ENCODE peak calls at places on chromosome 10, in seven cellular contexts. One of them, this sample, is unnamed.

GRCh38 chr10:100876575-100877158 is 36.1 kb upstream of the SLF2 start:
- DNase-seq in K562: no peak
- DNase-seq in GM12892: no peak
- DNase-seq in GM12878: no peak
- DNase-seq in H1: no peak
- DNase-seq in HepG2: no peak
- DNase-seq in SK-N-SH: no peak
- DNase-seq in this sample: no peak

GRCh38 chr10:974038-974784 is 14.0 kb upstream of the GTPBP4 start:
- DNase-seq in K562: no peak
- DNase-seq in GM12892: no peak
- DNase-seq in HepG2: peak; percentile 81
- DNase-seq in H1: no peak
- DNase-seq in GM12878: peak; percentile 70
- DNase-seq in SK-N-SH: no peak
- DNase-seq in this sample: no peak

GRCh38 chr10:105843786-105844560 is 1202.9 kb downstream of the SORCS3 start:
- DNase-seq in HepG2: no peak
- DNase-seq in H1: no peak
- DNase-seq in GM12878: peak; percentile 31
- DNase-seq in GM12892: no peak
- DNase-seq in SK-N-SH: no peak
- DNase-seq in K562: no peak
- DNase-seq in this sample: no peak

GRCh38 chr10:11165591-11166543 is 148.2 kb downstream of the CELF2 start:
- DNase-seq in HepG2: no peak
- DNase-seq in K562: peak; percentile 84
- DNase-seq in GM12892: peak; percentile 61
- DNase-seq in GM12878: no peak
- DNase-seq in H1: no peak
- DNase-seq in SK-N-SH: peak; percentile 71
- DNase-seq in this sample: peak; percentile 54

GRCh38 chr10:93072713-93073538 is 767 bp upstream of the CYP26A1 start:
- DNase-seq in SK-N-SH: peak; percentile 42
- DNase-seq in HepG2: no peak
- DNase-seq in K562: no peak
- DNase-seq in H1: no peak
- DNase-seq in GM12878: no peak
- DNase-seq in GM12892: no peak
- DNase-seq in this sample: no peak

GRCh38 chr10:89047397-89047796 is 56.8 kb downstream of the FAS start:
- DNase-seq in K562: no peak
- DNase-seq in GM12878: no peak
- DNase-seq in HepG2: no peak
- DNase-seq in GM12892: no peak
- DNase-seq in SK-N-SH: no peak
- DNase-seq in H1: no peak
- DNase-seq in this sample: no peak

GRCh38 chr10:125802131-125802530 is 20.9 kb downstream of the UROS start:
- DNase-seq in HepG2: no peak
- DNase-seq in GM12878: no peak
- DNase-seq in SK-N-SH: no peak
- DNase-seq in K562: no peak
- DNase-seq in H1: no peak
- DNase-seq in GM12892: no peak
- DNase-seq in this sample: no peak

GRCh38 chr10:128322950-128323349 is 196.7 kb upstream of the MKI67 start:
- DNase-seq in K562: no peak
- DNase-seq in GM12878: no peak
- DNase-seq in SK-N-SH: no peak
- DNase-seq in HepG2: no peak
- DNase-seq in GM12892: no peak
- DNase-seq in H1: no peak
- DNase-seq in this sample: no peak

GRCh38 chr10:29746080-29746797 is 111.5 kb upstream of the SVIL start:
- DNase-seq in HepG2: no peak
- DNase-seq in GM12892: no peak
- DNase-seq in GM12878: no peak
- DNase-seq in SK-N-SH: no peak
- DNase-seq in H1: no peak
- DNase-seq in K562: no peak
- DNase-seq in this sample: no peak

GRCh38 chr10:50381637-50382036 is 130.3 kb upstream of the ASAH2 start:
- DNase-seq in SK-N-SH: no peak
- DNase-seq in H1: no peak
- DNase-seq in HepG2: no peak
- DNase-seq in GM12878: no peak
- DNase-seq in K562: no peak
- DNase-seq in GM12892: no peak
- DNase-seq in this sample: no peak

GRCh38 chr10:21047096-21047495 is 150.0 kb upstream of the NEBL start:
- DNase-seq in SK-N-SH: no peak
- DNase-seq in K562: no peak
- DNase-seq in HepG2: no peak
- DNase-seq in GM12878: no peak
- DNase-seq in GM12892: no peak
- DNase-seq in H1: no peak
- DNase-seq in this sample: no peak

GRCh38 chr10:104622598-104623209 is 18.4 kb upstream of the SORCS3 start:
- DNase-seq in GM12878: no peak
- DNase-seq in GM12892: no peak
- DNase-seq in HepG2: peak; percentile 16
- DNase-seq in K562: peak; percentile 25
- DNase-seq in H1: no peak
- DNase-seq in SK-N-SH: peak; percentile 62
- DNase-seq in this sample: no peak

GRCh38 chr10:112895292-112895691 is 54.8 kb upstream of the TCF7L2 start:
- DNase-seq in SK-N-SH: no peak
- DNase-seq in K562: no peak
- DNase-seq in GM12878: no peak
- DNase-seq in H1: no peak
- DNase-seq in HepG2: no peak
- DNase-seq in GM12892: no peak
- DNase-seq in this sample: no peak

GRCh38 chr10:5479481-5480161 is 19.7 kb downstream of the CALML5 start:
- DNase-seq in GM12878: no peak
- DNase-seq in HepG2: no peak
- DNase-seq in K562: peak; percentile 91
- DNase-seq in GM12892: no peak
- DNase-seq in H1: no peak
- DNase-seq in SK-N-SH: no peak
- DNase-seq in this sample: no peak

GRCh38 chr10:132785433-132786278 is at the start of gene NKX6-2:
- DNase-seq in HepG2: no peak
- DNase-seq in H1: no peak
- DNase-seq in SK-N-SH: peak; percentile 74
- DNase-seq in GM12892: no peak
- DNase-seq in GM12878: no peak
- DNase-seq in K562: no peak
- DNase-seq in this sample: no peak

DNA sequence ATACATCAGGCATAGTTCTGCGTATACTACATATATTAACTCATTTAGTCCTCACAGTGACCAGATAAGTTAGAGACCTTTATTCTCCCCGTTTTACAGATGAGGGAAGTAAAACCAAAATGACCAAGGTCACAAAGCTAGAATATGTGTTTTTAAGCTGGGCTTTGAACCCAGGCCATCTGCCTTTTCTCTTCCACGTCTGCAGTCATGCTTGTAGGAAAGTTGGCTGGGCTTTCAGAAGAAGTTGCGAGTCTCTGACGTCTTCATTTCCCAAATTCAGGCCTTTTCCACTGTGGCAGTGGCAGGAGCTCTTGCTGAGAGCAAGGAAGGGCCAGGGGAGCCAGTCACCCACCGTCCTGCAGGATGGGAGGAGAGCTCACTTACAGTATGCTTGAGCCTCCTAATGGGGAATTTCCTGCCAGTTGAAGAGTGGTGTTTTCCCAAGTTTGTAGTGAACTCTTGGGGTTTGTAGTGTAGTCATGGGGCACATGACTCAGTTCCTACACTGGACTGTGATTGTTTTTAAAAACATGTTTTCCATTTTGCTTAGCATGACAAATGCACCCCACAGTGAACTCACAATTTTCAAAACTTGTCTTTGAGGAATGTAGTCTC is 34.2 kb downstream of the CYP17A1 start:
- DNase-seq in GM12892: no peak
- DNase-seq in GM12878: peak; percentile 38
- DNase-seq in K562: no peak
- DNase-seq in SK-N-SH: no peak
- DNase-seq in HepG2: no peak
- DNase-seq in H1: peak; percentile 61
- DNase-seq in this sample: no peak
- TF ChIP-seq POLR2AphosphoS5 in GM12892: no peak
- TF ChIP-seq POLR2AphosphoS5 in GM12878: no peak
- TF ChIP-seq POLR2AphosphoS5 in K562: no peak
- TF ChIP-seq POLR2AphosphoS5 in SK-N-SH: no peak
- TF ChIP-seq POLR2AphosphoS5 in HepG2: no peak
- TF ChIP-seq POLR2AphosphoS5 in H1: no peak
- TF ChIP-seq POLR2AphosphoS5 in this sample: no peak

DNA sequence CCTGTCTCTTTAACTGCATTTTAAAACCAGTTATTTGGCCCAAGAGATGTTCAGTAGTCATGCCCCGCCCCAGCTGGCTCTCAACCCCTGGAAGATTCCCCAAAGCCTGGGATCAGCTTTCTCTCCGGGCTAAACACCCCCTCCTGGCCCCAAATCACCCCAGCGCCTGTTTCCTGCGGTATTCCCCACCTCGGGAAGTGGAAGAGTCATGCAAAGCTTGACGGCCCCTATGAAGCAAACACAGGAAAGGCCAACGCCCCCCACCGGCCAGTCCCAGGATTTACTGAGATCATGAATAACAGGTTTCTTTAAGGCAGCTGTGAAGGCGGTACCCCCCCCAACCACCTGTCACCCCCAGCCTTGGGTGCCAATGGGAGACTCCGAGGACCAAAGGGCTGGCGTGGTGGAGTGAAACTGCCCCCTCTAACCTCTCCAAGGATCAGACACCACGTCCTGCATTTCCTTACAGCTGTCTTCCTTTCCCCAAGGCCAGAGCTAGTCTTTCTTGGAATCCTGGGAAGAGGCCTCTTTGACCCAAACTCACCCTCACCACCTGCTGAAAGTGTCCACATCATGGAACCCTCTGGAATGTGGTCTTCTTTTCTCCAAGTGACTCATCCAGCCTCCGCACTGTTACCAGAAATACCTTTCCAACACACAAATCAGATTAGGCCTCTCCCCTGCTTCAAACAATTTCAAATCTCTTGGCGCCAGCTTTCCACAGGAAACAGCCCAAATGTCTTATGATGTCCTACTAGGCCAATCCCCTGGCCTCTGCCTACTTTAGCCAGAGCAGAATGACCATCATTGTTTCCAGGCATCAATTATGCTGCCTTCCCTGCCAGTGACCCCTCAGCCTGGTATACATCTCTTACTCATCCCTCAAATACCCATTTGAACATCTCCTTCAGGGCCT is 301.5 kb downstream of the ZEB1 start:
- DNase-seq in HepG2: no peak
- DNase-seq in SK-N-SH: no peak
- DNase-seq in GM12892: no peak
- DNase-seq in H1: peak; percentile 36
- DNase-seq in GM12878: no peak
- DNase-seq in K562: peak; percentile 46
- DNase-seq in this sample: no peak
- TF ChIP-seq TAF1 in HepG2: no peak
- TF ChIP-seq TAF1 in SK-N-SH: no peak
- TF ChIP-seq TAF1 in GM12892: no peak
- TF ChIP-seq TAF1 in H1: no peak
- TF ChIP-seq TAF1 in GM12878: no peak
- TF ChIP-seq TAF1 in K562: no peak
- TF ChIP-seq TAF1 in this sample: no peak

GRCh38 chr10:51403522-51403921 is 295.9 kb downstream of the CSTF2T start:
- DNase-seq in GM12878: no peak
- DNase-seq in SK-N-SH: no peak
- DNase-seq in HepG2: no peak
- DNase-seq in GM12892: no peak
- DNase-seq in H1: no peak
- DNase-seq in K562: no peak
- DNase-seq in this sample: no peak

GRCh38 chr10:51397244-51397643 is 302.2 kb downstream of the CSTF2T start:
- DNase-seq in HepG2: no peak
- DNase-seq in GM12892: no peak
- DNase-seq in K562: no peak
- DNase-seq in SK-N-SH: no peak
- DNase-seq in GM12878: no peak
- DNase-seq in H1: no peak
- DNase-seq in this sample: no peak

GRCh38 chr10:51400354-51401096 is 298.9 kb downstream of the CSTF2T start:
- DNase-seq in SK-N-SH: no peak
- DNase-seq in GM12878: no peak
- DNase-seq in HepG2: no peak
- DNase-seq in H1: no peak
- DNase-seq in GM12892: no peak
- DNase-seq in K562: no peak
- DNase-seq in this sample: no peak

GRCh38 chr10:51399840-51400239 is 299.6 kb downstream of the CSTF2T start:
- DNase-seq in SK-N-SH: no peak
- DNase-seq in GM12878: no peak
- DNase-seq in HepG2: no peak
- DNase-seq in GM12892: no peak
- DNase-seq in K562: no peak
- DNase-seq in H1: no peak
- DNase-seq in this sample: no peak

GRCh38 chr10:51397695-51398094 is 301.7 kb downstream of the CSTF2T start:
- DNase-seq in H1: no peak
- DNase-seq in GM12878: no peak
- DNase-seq in K562: no peak
- DNase-seq in HepG2: no peak
- DNase-seq in GM12892: no peak
- DNase-seq in SK-N-SH: no peak
- DNase-seq in this sample: no peak
- TF ChIP-seq POLR2AphosphoS5 in H1: no peak
- TF ChIP-seq POLR2AphosphoS5 in GM12878: no peak
- TF ChIP-seq POLR2AphosphoS5 in K562: no peak
- TF ChIP-seq POLR2AphosphoS5 in HepG2: no peak
- TF ChIP-seq POLR2AphosphoS5 in GM12892: no peak
- TF ChIP-seq POLR2AphosphoS5 in SK-N-SH: peak; percentile 48
- TF ChIP-seq POLR2AphosphoS5 in this sample: no peak

GRCh38 chr10:79605308-79605707 is 5.4 kb upstream of the SFTPA1 start:
- DNase-seq in H1: no peak
- DNase-seq in HepG2: no peak
- DNase-seq in K562: no peak
- DNase-seq in GM12892: no peak
- DNase-seq in SK-N-SH: no peak
- DNase-seq in GM12878: no peak
- DNase-seq in this sample: no peak

GRCh38 chr10:79604294-79604693 is 6.4 kb upstream of the SFTPA1 start:
- DNase-seq in SK-N-SH: no peak
- DNase-seq in GM12892: no peak
- DNase-seq in GM12878: no peak
- DNase-seq in HepG2: no peak
- DNase-seq in H1: no peak
- DNase-seq in K562: no peak
- DNase-seq in this sample: no peak

GRCh38 chr10:79610601-79611191 is at the start of gene SFTPA1:
- DNase-seq in K562: no peak
- DNase-seq in GM12892: no peak
- DNase-seq in SK-N-SH: no peak
- DNase-seq in HepG2: no peak
- DNase-seq in H1: no peak
- DNase-seq in GM12878: no peak
- DNase-seq in this sample: no peak

GRCh38 chr10:79602953-79603352 is 7.8 kb upstream of the SFTPA1 start:
- DNase-seq in GM12892: no peak
- DNase-seq in H1: no peak
- DNase-seq in GM12878: no peak
- DNase-seq in K562: no peak
- DNase-seq in HepG2: no peak
- DNase-seq in SK-N-SH: no peak
- DNase-seq in this sample: no peak

GRCh38 chr10:79608505-79609375 is 2.0 kb upstream of the SFTPA1 start:
- DNase-seq in H1: peak; percentile 49
- DNase-seq in HepG2: peak; percentile 46
- DNase-seq in GM12892: peak; percentile 21
- DNase-seq in GM12878: no peak
- DNase-seq in K562: peak; percentile 67
- DNase-seq in SK-N-SH: peak; percentile 66
- DNase-seq in this sample: peak; percentile 28
- TF ChIP-seq TAF1 in H1: no peak
- TF ChIP-seq TAF1 in HepG2: no peak
- TF ChIP-seq TAF1 in GM12892: no peak
- TF ChIP-seq TAF1 in GM12878: no peak
- TF ChIP-seq TAF1 in K562: no peak
- TF ChIP-seq TAF1 in SK-N-SH: no peak
- TF ChIP-seq TAF1 in this sample: no peak

This sample was measured in GM12891.